ENCODE peak calls at places on chromosomes 4 and X, in four cellular contexts. T, F, R and D are unnamed samples.

GRCh38 chr4:94603170-94603747 is 151.5 kb downstream of the PDLIM5 start:
- DNase-seq in T (no peak), F (no peak), R (no peak), D (no peak)

GRCh38 chrX:122866527-122866926 is 317.6 kb upstream of the GRIA3 start:
- DNase-seq in T (no peak), F (no peak), R (no peak), D (no peak)

GRCh38 chrX:21741869-21742701 is 15.8 kb downstream of the SMPX start:
- DNase-seq in T (no peak), F (no peak), R (no peak), D (no peak)

GRCh38 chrX:18931972-18932371 is 51.9 kb downstream of the PHKA2 start:
- DNase-seq in T (peak), F (peak), R (no peak), D (no peak)

GRCh38 chr4:10086506-10087120 is 30.0 kb downstream of the WDR1 start:
- DNase-seq in T (no peak), F (no peak), R (no peak), D (no peak)

GRCh38 chr4:88264338-88264737 is 20.0 kb downstream of the PPM1K start:
- DNase-seq in T (no peak), F (no peak), R (no peak), D (no peak)

GRCh38 chrX:15567886-15568616 is 32.7 kb downstream of the ACE2 start:
- DNase-seq in T (no peak), F (peak), R (no peak), D (no peak)

GRCh38 chr4:78057135-78057599 is at the start of gene FRAS1:
- DNase-seq in T (peak), F (peak), R (no peak), D (no peak)